ENCODE peak calls at places on chromosome 21, in four cellular contexts. Q is HCT116, X is sigmoid colon, F is transverse colon. K is an unnamed sample.

GRCh38 chr21:32457360-32457840 is 44.9 kb downstream of the EVA1C start:
- DNase-seq in Q (peak; percentile 18), X (no peak), F (peak; percentile 82), K (no peak)

GRCh38 chr21:21084179-21084578 is 86.0 kb downstream of the NCAM2 start:
- DNase-seq in Q (no peak), X (no peak), F (no peak), K (no peak)

GRCh38 chr21:26806734-26807372 is 38.4 kb downstream of the ADAMTS1 start:
- DNase-seq in Q (no peak), X (no peak), F (no peak), K (no peak)

GRCh38 chr21:44789880-44790279 is 11.7 kb downstream of the UBE2G2 start:
- DNase-seq in Q (no peak), X (no peak), F (no peak), K (no peak)

GRCh38 chr21:43805275-43805800 is 16.0 kb downstream of the RRP1 start:
- DNase-seq in Q (no peak), X (no peak), F (peak; percentile 52), K (no peak)

GRCh38 chr21:31873696-31874599 is 1.1 kb downstream of the HUNK start:
- DNase-seq in Q (no peak), X (peak; percentile 72), F (peak; percentile 68), K (no peak)

GRCh38 chr21:46628868-46629267 is 6.6 kb upstream of the PRMT2 start:
- DNase-seq in Q (no peak), X (no peak), F (no peak), K (no peak)

GRCh38 chr21:38683222-38683621 is 122.5 kb upstream of the ETS2 start:
- DNase-seq in Q (no peak), X (no peak), F (no peak), K (no peak)

GRCh38 chr21:21481238-21481637 is 483.0 kb downstream of the NCAM2 start:
- DNase-seq in Q (no peak), X (no peak), F (no peak), K (no peak)

GRCh38 chr21:33185852-33186251 is 43.9 kb upstream of the IFNAR2 start:
- DNase-seq in Q (no peak), X (no peak), F (no peak), K (no peak)

GRCh38 chr21:34192646-34193285 is 119.4 kb downstream of the MRPS6 start:
- DNase-seq in Q (no peak), X (no peak), F (no peak), K (no peak)

GRCh38 chr21:32496536-32496935 is 84.0 kb downstream of the EVA1C start:
- DNase-seq in Q (no peak), X (peak; percentile 21), F (no peak), K (no peak)

GRCh38 chr21:33246963-33247362 is 17.2 kb downstream of the IFNAR2 start:
- DNase-seq in Q (no peak), X (no peak), F (no peak), K (no peak)

GRCh38 chr21:44894687-44895302 is 21.3 kb upstream of the PTTG1IP start:
- DNase-seq in Q (no peak), X (no peak), F (no peak), K (no peak)

GRCh38 chr21:34670220-34670961 is 1.6 kb downstream of the CLIC6 start:
- DNase-seq in Q (no peak), X (no peak), F (peak; percentile 29), K (no peak)

GRCh38 chr21:44374601-44375280 is 21.3 kb downstream of the TRPM2 start:
- DNase-seq in Q (no peak), X (no peak), F (no peak), K (no peak)

GRCh38 chr21:31857096-31857495 is 15.7 kb upstream of the HUNK start:
- DNase-seq in Q (no peak), X (no peak), F (no peak), K (no peak)

GRCh38 chr21:33262921-33263320 is 3.2 kb upstream of the IL10RB start:
- DNase-seq in Q (no peak), X (no peak), F (no peak), K (no peak)

GRCh38 chr21:44940116-44940631 is 345 bp downstream of the SLX9 start:
- DNase-seq in Q (no peak), X (no peak), F (no peak), K (no peak)

GRCh38 chr21:46291561-46291960 is 5.4 kb downstream of the YBEY start:
- DNase-seq in Q (no peak), X (no peak), F (no peak), K (no peak)

GRCh38 chr21:26425576-26425975 is 147.5 kb downstream of the CYYR1 start:
- DNase-seq in Q (no peak), X (no peak), F (no peak), K (no peak)

GRCh38 chr21:33383056-33383888 is 19.9 kb upstream of the IFNGR2 start:
- DNase-seq in Q (peak; percentile 86), X (peak; percentile 75), F (peak; percentile 81), K (no peak)

GRCh38 chr21:42766756-42767560 is 112.4 kb downstream of the WDR4 start:
- DNase-seq in Q (no peak), X (no peak), F (no peak), K (no peak)

GRCh38 chr21:42765656-42766055 is 112.2 kb downstream of the PDE9A start:
- DNase-seq in Q (no peak), X (no peak), F (no peak), K (no peak)

GRCh38 chr21:42768324-42769121 is 110.8 kb downstream of the WDR4 start:
- DNase-seq in Q (no peak), X (no peak), F (no peak), K (no peak)

GRCh38 chr21:42769183-42769819 is 110.0 kb downstream of the WDR4 start:
- DNase-seq in Q (no peak), X (no peak), F (no peak), K (no peak)

DNA sequence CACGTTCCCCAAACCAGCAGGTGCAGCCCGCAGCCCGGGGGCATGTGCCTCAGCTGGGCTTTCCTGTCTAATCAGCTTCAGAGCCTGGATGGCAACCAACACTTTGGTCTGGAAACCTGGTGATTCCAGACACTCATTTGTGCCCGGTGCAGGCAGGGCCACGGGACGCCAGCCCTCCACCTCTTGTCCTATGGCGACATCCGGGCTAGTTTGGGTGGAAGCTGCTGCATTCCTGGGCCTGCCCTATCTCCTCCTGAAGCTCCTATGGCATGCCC is 111.8 kb downstream of the WDR4 start:
- DNase-seq in Q (no peak), X (no peak), F (no peak), K (no peak)
- H3K4me3 ChIP-seq in Q (no peak overlapping the region), X (no peak overlapping the region), F (no peak overlapping the region), K (no peak overlapping the region)

DNA sequence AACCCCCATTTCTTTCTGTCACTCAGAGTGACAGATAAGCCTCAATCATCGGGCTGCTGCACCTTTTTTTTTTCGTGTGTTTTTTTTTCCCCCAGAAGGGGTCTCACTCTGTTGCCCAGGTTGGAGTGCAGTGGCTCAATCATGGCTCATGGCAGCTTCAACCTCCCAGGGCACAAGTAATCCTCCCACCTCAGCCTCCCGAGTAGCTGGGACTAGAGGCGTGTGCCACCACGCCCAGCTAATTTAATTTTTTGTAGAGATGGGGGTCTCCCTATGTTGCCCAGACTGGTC is 1.2 kb upstream of the TMPRSS2 start:
- DNase-seq in Q (no peak), X (no peak), F (no peak), K (no peak)
- TF ChIP-seq CTCF in Q (no peak), X (no peak), F (no peak), K (no peak)

DNA sequence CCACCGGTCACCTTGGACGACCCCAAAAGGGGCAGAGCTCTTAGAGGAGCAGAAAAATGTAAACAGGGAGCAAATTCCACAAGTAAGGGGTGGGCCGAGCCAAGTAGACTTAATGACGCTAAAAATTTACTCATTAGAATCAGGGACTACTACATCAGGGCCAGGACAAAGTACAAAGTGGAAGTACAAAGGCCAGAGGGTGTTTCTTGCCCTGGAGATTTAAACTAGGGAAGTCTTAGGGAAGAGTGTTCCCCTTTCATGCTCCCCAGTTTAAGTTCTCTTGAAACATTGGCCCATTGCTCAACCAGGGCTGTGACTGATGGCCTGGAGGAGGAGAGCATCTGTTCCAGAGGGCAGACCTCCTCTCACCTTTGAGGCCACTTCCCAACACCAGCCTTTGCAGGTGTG is 48.6 kb downstream of the BACH1 start:
- DNase-seq in Q (no peak), X (no peak), F (peak; percentile 11), K (no peak)
- TF ChIP-seq POLR2AphosphoS5 in Q (no peak), X (no peak), F (no peak), K (no peak)

DNA sequence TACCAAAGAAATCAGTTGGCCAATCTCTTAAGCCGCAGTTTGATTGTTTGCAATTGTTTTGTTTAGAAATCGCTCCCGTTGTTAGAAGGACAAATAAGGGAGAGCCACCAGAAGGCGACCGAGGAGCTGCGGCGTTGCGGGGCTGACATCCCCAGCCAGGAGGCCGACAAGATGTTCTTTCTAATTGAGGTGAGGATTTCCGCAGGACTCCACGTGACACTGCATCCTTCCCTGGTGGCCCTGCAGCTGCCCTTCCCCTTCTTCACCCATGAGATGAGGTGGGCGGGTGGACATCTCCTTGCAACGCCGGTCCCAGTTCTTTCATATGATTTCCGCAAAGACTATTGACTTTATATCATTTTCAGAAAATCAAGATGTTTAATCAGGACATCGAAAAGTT is 27.2 kb upstream of the MX1 start:
- DNase-seq in Q (no peak), X (no peak), F (no peak), K (no peak)
- H3K4me3 ChIP-seq in Q (no peak overlapping the region), X (no peak overlapping the region), F (no peak overlapping the region), K (no peak overlapping the region)

DNA sequence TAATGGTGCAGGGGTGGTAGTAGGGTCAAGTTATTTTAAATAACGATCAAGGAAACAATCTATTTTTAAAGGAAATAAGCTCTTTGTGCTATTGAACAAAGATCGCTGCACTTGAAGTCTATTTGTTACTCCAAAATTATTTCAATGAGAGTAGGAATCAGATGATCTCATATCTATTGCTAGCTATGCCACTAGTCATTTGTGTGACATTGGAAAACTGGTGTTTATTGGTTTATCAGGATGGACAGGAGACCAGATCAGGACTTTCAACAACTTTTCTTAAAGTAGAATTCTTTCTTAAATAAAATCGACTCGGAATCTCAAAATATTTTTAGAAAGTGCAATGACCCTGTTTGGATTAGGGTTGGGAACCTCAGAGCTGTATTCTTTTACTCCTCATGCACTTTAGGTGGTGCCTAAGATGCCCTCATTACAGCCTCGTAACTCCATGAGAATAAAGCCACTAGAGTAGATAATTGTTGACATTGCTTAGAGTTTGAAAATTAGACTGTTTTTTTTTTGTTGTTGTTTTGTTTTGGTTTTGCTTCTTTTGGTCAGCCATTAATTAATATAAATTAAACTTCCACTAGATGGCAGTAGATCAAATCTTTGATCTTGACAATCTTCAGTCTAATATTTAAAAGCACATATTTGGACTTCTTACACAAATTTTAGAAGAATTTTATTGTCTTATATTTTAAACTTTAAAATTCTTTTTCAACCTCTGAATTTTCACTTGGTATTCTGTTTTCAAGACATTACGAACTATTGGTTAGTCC is 352.4 kb downstream of the USP25 start:
- DNase-seq in Q (no peak), X (no peak), F (no peak), K (no peak)
- TF ChIP-seq CTCF in Q (no peak), X (peak; percentile 44), F (peak; percentile 32), K (peak; percentile 16)

DNA sequence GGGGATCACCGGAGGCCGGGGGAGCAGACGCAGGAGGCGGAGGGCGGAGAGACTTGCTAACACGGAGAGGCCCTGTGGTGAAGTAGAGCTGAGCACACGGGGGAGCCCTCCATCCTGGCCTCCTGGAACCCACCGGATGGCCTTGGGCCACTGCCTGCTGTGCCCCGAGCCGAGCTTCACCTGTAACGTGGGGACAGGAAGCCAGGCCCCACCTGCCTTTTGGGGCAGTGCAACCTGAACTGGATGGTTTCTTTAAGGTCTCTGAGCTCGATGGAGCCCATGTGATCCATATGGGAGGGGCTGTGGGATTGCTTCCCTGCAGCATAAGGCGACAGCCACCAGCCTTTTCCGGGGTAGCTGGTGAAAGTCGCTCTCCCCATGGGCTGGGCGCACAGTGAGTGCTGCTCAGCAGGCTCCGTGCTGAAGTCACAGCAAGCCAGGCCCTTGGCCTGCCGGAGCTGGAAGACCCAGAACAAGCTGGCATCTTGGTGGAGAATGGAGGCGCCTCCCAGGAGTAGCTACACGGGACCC is 35.8 kb downstream of the TFF3 start:
- DNase-seq in Q (no peak), X (no peak), F (no peak), K (no peak)
- TF ChIP-seq POLR2AphosphoS5 in Q (no peak), X (no peak), F (no peak), K (no peak)